ENCODE peak calls at places on chromosomes 7 and 10, in nine cellular contexts. I is neural progenitor cell, H is tibial artery, O is cardiac muscle cell, G is body of pancreas, U is heart right ventricle, S is IMR-90, B is tibial nerve, K is fibroblast of lung. D is an unnamed sample.

GRCh38 chr7:1856161-1856965 is 186.3 kb downstream of the ELFN1 start:
- DNase-seq in I (peak), H (no peak), O (no peak), G (peak), U (peak), S (no peak), B (no peak), K (no peak), D (no peak)

GRCh38 chr10:62166331-62167154 is 102.1 kb downstream of the RTKN2 start:
- DNase-seq in I (no peak), H (peak), O (peak), G (peak), U (no peak), S (peak), B (peak), K (peak), D (no peak)

GRCh38 chr10:30747633-30748032 is 118.1 kb upstream of the LYZL2 start:
- DNase-seq in I (no peak), H (no peak), O (peak), G (no peak), U (no peak), S (peak), B (no peak), K (peak), D (no peak)

GRCh38 chr7:20797174-20798080 is 10.7 kb upstream of the SP8 start:
- DNase-seq in I (peak), H (no peak), O (no peak), G (peak), U (no peak), S (no peak), B (no peak), K (no peak), D (no peak)

GRCh38 chr7:76048668-76048988 is 722 bp downstream of the MDH2 start:
- DNase-seq in I (peak), H (no peak), O (no peak), G (peak), U (no peak), S (no peak), B (no peak), K (no peak), D (no peak)

GRCh38 chr10:117578490-117578889 is 35.9 kb downstream of the EMX2 start:
- DNase-seq in I (no peak), H (no peak), O (no peak), G (no peak), U (no peak), S (no peak), B (no peak), K (no peak), D (no peak)

GRCh38 chr7:111210043-111210442 is 119.1 kb downstream of the LRRN3 start:
- DNase-seq in I (no peak), H (no peak), O (no peak), G (no peak), U (no peak), S (no peak), B (no peak), K (no peak), D (no peak)

GRCh38 chr7:94980418-94981142 is 73.2 kb downstream of the PPP1R9A start:
- DNase-seq in I (no peak), H (no peak), O (peak), G (peak), U (no peak), S (no peak), B (no peak), K (no peak), D (no peak)

GRCh38 chr10:107733731-107734130 is 569.2 kb upstream of the SORCS1 start:
- DNase-seq in I (no peak), H (no peak), O (no peak), G (no peak), U (no peak), S (no peak), B (no peak), K (no peak), D (no peak)

GRCh38 chr7:106418094-106418493 is 133.3 kb upstream of the NAMPT start:
- DNase-seq in I (no peak), H (peak), O (peak), G (peak), U (no peak), S (peak), B (peak), K (peak), D (peak)

GRCh38 chr7:91875851-91876250 is 4.7 kb downstream of the MTERF1 start:
- DNase-seq in I (no peak), H (no peak), O (peak), G (no peak), U (no peak), S (no peak), B (no peak), K (peak), D (no peak)

GRCh38 chr7:70356975-70357374 is 758.7 kb downstream of the AUTS2 start:
- DNase-seq in I (no peak), H (no peak), O (no peak), G (no peak), U (no peak), S (no peak), B (no peak), K (no peak), D (no peak)

GRCh38 chr7:44761207-44762161 is 12.8 kb downstream of the ZMIZ2 start:
- DNase-seq in I (no peak), H (peak), O (peak), G (no peak), U (peak), S (no peak), B (peak), K (peak), D (no peak)

GRCh38 chr7:91031757-91032156 is 232.5 kb upstream of the FZD1 start:
- DNase-seq in I (no peak), H (no peak), O (no peak), G (no peak), U (no peak), S (no peak), B (no peak), K (no peak), D (no peak)

GRCh38 chr7:92809397-92810241 is 26.8 kb downstream of the CDK6 start:
- DNase-seq in I (peak), H (peak), O (peak), G (peak), U (no peak), S (peak), B (peak), K (peak), D (peak)

GRCh38 chr7:43758861-43759683 is 592 bp downstream of the BLVRA start:
- DNase-seq in I (peak), H (peak), O (peak), G (peak), U (peak), S (peak), B (peak), K (peak), D (no peak)

GRCh38 chr7:147941316-147941715 is 649.2 kb upstream of the C7orf33 start:
- DNase-seq in I (no peak), H (no peak), O (no peak), G (no peak), U (no peak), S (no peak), B (no peak), K (no peak), D (no peak)

GRCh38 chr10:31623466-31623865 is 304.4 kb downstream of the ZEB1 start:
- DNase-seq in I (no peak), H (peak), O (peak), G (no peak), U (no peak), S (peak), B (no peak), K (peak), D (no peak)

GRCh38 chr10:94183666-94184264 is 179.0 kb downstream of the NOC3L start:
- DNase-seq in I (no peak), H (no peak), O (peak), G (no peak), U (no peak), S (peak), B (no peak), K (peak), D (peak)

DNA sequence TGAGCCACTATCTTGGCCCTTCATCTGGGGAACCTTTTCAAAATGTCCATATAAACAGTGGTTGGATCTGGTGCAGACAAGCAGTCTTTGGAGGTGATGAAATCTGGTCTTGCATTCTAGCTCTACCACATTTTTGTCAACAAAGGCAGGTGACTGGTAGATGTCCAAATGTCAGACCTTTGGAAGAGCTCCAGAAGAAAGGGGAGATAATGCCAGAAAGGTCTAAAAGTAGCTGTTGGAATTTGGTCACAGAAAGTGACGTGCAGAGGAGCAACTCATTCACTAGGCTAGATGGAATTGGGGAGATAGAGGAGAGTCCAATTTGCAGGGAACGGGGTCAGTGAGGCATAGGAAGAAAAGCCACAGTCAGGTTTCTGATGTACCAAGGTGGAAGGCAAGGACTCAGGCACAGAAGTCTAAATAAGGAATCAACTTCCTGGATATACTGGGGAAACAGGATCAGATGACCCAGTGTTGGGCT is 36.4 kb upstream of the WAC start:
- DNase-seq in I (no peak), H (no peak), O (no peak), G (no peak), U (no peak), S (no peak), B (no peak), K (no peak), D (no peak)
- H3K27ac ChIP-seq in I (no peak), H (no peak), O (peak), G (no peak), U (no peak), S (no peak), B (no peak), K (no peak), D (no peak)

GRCh38 chr7:129741011-129741410 is 129.5 kb downstream of the NRF1 start:
- DNase-seq in I (no peak), H (no peak), O (no peak), G (no peak), U (no peak), S (no peak), B (no peak), K (no peak), D (no peak)
- TF ChIP-seq CTCF in I (no peak), H (no peak), O (no peak), G (no peak), U (no peak), S (no peak), B (no peak), K (no peak), D (no peak)

GRCh38 chr10:3111626-3112220 is 44.4 kb downstream of the PFKP start:
- DNase-seq in I (no peak), H (no peak), O (peak), G (no peak), U (peak), S (peak), B (no peak), K (no peak), D (no peak)
- H3K27ac ChIP-seq in I (no peak), H (no peak), O (peak), G (no peak), U (peak), S (no peak), B (no peak), K (no peak), D (no peak)

DNA sequence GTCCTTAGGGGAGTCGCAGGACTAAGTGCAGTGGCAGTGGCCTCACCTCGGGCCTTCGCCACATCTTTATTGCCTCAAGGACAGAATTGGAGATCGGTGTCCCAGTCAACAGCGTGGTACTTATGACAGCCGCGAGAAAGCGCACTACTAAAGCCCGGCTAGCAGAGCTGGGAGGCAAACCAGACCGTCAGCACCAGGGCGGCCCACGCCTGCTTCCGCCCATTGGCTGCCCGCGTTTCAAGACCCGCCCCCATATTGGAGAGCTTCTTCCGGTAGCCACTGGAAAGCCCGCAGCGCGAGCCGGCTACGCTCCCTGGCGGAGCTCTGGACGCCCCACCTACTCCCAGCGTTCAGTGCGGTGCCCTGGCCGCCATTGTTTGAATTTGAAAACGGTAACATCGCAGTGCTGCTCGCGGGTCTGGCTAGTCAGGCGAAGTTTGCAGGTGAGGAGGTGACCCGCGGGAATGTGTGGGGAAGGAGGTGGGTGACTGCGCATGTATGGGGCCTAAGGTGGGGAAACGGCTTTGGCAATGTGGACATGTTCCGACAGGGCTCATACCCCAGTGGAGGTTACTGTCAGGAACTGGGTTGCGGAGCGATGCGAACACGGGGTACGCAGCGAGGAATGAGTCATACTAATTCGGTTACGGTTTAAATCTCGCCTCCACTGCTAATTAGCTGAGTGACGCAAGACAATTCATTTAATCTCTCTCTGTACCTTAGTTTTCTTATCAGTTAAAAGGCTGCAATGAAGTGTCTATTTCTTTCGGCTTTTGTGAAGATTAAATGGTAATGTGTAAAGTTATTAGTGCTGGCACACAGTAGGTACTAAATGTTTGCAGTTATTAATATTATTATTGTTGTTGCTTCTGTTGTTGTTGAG is at the start of gene KIF20B:
- DNase-seq in I (peak), H (peak), O (peak), G (peak), U (peak), S (peak), B (peak), K (peak), D (peak)
- TF ChIP-seq CTCF in I (peak), H (peak), O (peak), G (peak), U (peak), S (peak), B (peak), K (peak), D (peak)

D was measured in foreskin keratinocyte.